ENCODE peak calls at places on chromosomes 11 and 22, in eight cellular contexts. W is tibial nerve, Z is neural progenitor cell, V is A549, G is mammary epithelial cell, K is PC-9, U is OCI-LY7, H is body of pancreas. R is an unnamed sample.

GRCh38 chr11:57480409-57481137 is 20.2 kb downstream of the RTN4RL2 start:
- DNase-seq in V (peak), Z (peak), G (peak), H (peak), K (peak), U (peak), W (peak), R (no peak)

GRCh38 chr11:62604460-62605130 is 2.9 kb upstream of the MTA2 start:
- DNase-seq in W (no peak), G (no peak), U (no peak), Z (peak), H (no peak), K (no peak), V (no peak), R (no peak)

GRCh38 chr11:9039194-9039593 is 35.4 kb upstream of the NRIP3 start:
- DNase-seq in U (no peak), G (peak), W (no peak), Z (no peak), V (no peak), K (peak), H (no peak), R (no peak)

GRCh38 chr22:42330953-42331525 is 60.6 kb upstream of the TCF20 start:
- DNase-seq in Z (peak), W (no peak), H (peak), V (no peak), K (no peak), U (peak), G (no peak), R (no peak)

GRCh38 chr11:66317766-66318575 is 1.1 kb upstream of the CD248 start:
- DNase-seq in G (peak), V (no peak), U (peak), K (no peak), W (peak), Z (peak), H (peak), R (peak)

GRCh38 chr11:117824571-117825537 is at the start of gene FXYD2:
- DNase-seq in Z (no peak), V (no peak), W (peak), G (no peak), U (no peak), H (peak), K (no peak), R (no peak)

GRCh38 chr11:34731596-34731995 is 110.7 kb downstream of the EHF start:
- DNase-seq in V (no peak), K (no peak), W (no peak), H (no peak), Z (no peak), U (no peak), G (no peak), R (no peak)

GRCh38 chr11:79437274-79437980 is 3.4 kb downstream of the TENM4 start:
- DNase-seq in U (no peak), G (peak), Z (peak), K (no peak), H (peak), V (no peak), W (peak), R (no peak)

GRCh38 chr11:32722255-32722654 is 72.2 kb downstream of the CCDC73 start:
- DNase-seq in W (no peak), K (no peak), U (no peak), Z (no peak), G (peak), V (no peak), H (no peak), R (no peak)

GRCh38 chr11:34860034-34860433 is 56.1 kb downstream of the APIP start:
- DNase-seq in G (peak), H (no peak), U (no peak), K (no peak), V (no peak), W (no peak), Z (no peak), R (no peak)

GRCh38 chr11:31089117-31089516 is 280.4 kb downstream of the DCDC1 start:
- DNase-seq in K (no peak), V (no peak), G (no peak), Z (no peak), U (no peak), H (no peak), W (no peak), R (no peak)

GRCh38 chr11:19673924-19674390 is 38.7 kb upstream of the NAV2 start:
- DNase-seq in H (peak), Z (peak), K (no peak), V (no peak), W (peak), G (no peak), U (no peak), R (no peak)

GRCh38 chr11:87851827-87852226 is 323.4 kb downstream of the RAB38 start:
- DNase-seq in Z (no peak), U (no peak), G (no peak), K (no peak), H (no peak), V (no peak), W (no peak), R (no peak)

GRCh38 chr11:103222801-103223200 is 113.6 kb downstream of the DYNC2H1 start:
- DNase-seq in H (peak), U (no peak), Z (no peak), V (no peak), W (no peak), G (no peak), K (no peak), R (no peak)

GRCh38 chr22:48496987-48497650 is 1330.6 kb downstream of the BRD1 start:
- DNase-seq in G (no peak), V (no peak), W (no peak), K (peak), Z (peak), U (no peak), H (no peak), R (no peak)

GRCh38 chr11:86673055-86673843 is 833 bp upstream of the ME3 start:
- DNase-seq in H (no peak), W (no peak), K (peak), Z (no peak), U (no peak), V (no peak), G (no peak), R (no peak)

GRCh38 chr11:75334402-75334891 is 17.0 kb downstream of the ARRB1 start:
- DNase-seq in G (no peak), H (no peak), U (no peak), Z (no peak), K (peak), W (no peak), V (no peak), R (no peak)

GRCh38 chr11:122556605-122557004 is 98.9 kb upstream of the UBASH3B start:
- DNase-seq in W (no peak), G (no peak), V (no peak), K (no peak), H (no peak), Z (peak), U (no peak), R (no peak)

GRCh38 chr22:33210129-33210784 is 152.1 kb upstream of the SYN3 start:
- DNase-seq in Z (peak), K (no peak), G (peak), W (no peak), U (peak), H (peak), V (peak), R (no peak)

GRCh38 chr22:17655289-17655688 is 16.7 kb downstream of the BCL2L13 start:
- DNase-seq in W (no peak), K (no peak), V (no peak), Z (no peak), U (no peak), H (no peak), G (no peak), R (no peak)

GRCh38 chr11:121500275-121500674 is 47.5 kb upstream of the SORL1-AS1 start:
- DNase-seq in K (no peak), G (no peak), W (no peak), V (no peak), H (no peak), Z (no peak), U (no peak), R (no peak)

GRCh38 chr11:61294717-61295595 is at the start of gene VWCE:
- DNase-seq in G (peak), H (peak), V (peak), U (peak), W (peak), Z (peak), K (no peak), R (no peak)

GRCh38 chr11:2750601-2751522 is 51.1 kb upstream of the KCNQ1OT1 start:
- DNase-seq in U (no peak), G (no peak), W (no peak), V (no peak), K (no peak), H (no peak), Z (peak), R (no peak)

GRCh38 chr11:65894034-65894591 is 3.6 kb downstream of the CCDC85B start:
- DNase-seq in H (no peak), W (no peak), K (no peak), V (no peak), G (no peak), Z (no peak), U (peak), R (no peak)

GRCh38 chr22:23207786-23208325 is 27.5 kb downstream of the BCR start:
- DNase-seq in Z (no peak), G (no peak), U (peak), V (no peak), H (peak), K (no peak), W (no peak), R (no peak)

GRCh38 chr11:71232364-71232763 is 20.0 kb downstream of the SHANK2 start:
- DNase-seq in W (no peak), K (no peak), U (no peak), H (no peak), G (no peak), V (no peak), Z (no peak), R (no peak)

GRCh38 chr22:46731246-46732040 is 6.6 kb downstream of the CERK start:
- DNase-seq in Z (peak), W (no peak), H (peak), U (no peak), K (no peak), G (peak), V (no peak), R (no peak)

GRCh38 chr11:10984742-10985141 is 126.9 kb upstream of the ZBED5 start:
- DNase-seq in H (no peak), Z (no peak), G (no peak), V (no peak), K (no peak), U (no peak), W (no peak), R (no peak)
- TF ChIP-seq CTCF in H (no peak), Z (no peak), G (no peak), V (no peak), K (no peak), U (no peak), W (no peak), R (no peak)

DNA sequence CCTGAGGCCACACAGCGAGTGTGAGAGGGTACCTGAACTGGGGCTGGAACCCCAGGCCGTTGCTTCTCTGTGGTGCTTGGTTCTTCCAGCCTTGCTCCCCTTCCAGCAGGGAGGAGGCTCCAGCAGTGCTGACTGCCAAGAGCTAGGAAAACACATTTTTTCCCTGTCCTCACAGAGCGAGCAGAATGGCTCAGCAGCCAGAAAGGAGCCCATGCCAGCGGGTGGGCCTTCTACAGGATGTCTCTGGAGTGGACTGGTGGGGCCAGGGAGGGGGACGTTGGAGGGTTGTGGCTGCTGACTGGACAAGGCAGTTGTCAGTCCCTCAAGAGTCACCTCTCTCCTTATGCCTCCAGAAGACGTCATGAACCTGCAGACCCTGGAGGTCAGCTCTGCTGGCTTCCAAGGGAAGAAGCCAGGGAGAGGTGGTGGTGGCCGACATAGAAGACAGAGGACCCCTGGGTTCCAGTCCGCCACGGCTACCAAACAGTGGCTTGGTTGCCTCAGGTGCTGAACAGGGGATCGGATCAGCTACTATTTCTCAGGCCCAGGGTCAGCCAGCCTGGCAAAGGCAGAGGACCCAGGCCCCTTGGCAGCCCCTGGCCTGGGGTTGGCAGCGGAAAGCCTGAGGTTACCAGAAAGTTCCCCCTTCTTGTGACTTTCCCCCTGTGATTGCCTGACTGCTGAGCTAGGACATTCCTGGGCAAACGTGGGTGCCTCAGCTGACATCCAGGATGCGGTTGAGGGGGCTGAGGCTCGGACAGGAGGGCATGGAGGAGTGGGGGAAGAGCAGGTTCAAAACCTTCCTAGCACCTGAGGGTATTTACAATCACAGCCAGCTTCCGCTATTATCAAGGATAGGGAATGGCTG is 3.7 kb downstream of the MAFF start:
- DNase-seq in U (no peak), V (no peak), Z (no peak), W (peak), K (no peak), G (no peak), H (peak), R (peak)
- H3K4me3 ChIP-seq in U (no peak), V (no peak), Z (no peak), W (no peak), K (no peak), G (no peak), H (no peak), R (peak)

GRCh38 chr11:45802531-45803317 is 2.2 kb upstream of the SLC35C1 start:
- DNase-seq in G (no peak), H (no peak), K (no peak), W (no peak), Z (no peak), V (no peak), U (no peak), R (no peak)

GRCh38 chr11:45806072-45806933 is 1.4 kb downstream of the SLC35C1 start:
- DNase-seq in K (no peak), G (no peak), H (peak), V (no peak), Z (no peak), U (no peak), W (no peak), R (no peak)

GRCh38 chr11:45805305-45806071 is 539 bp downstream of the SLC35C1 start:
- DNase-seq in G (peak), W (no peak), K (peak), H (peak), Z (peak), V (peak), U (no peak), R (no peak)

GRCh38 chr11:45804806-45805304 is at the start of gene SLC35C1:
- DNase-seq in H (peak), W (peak), U (peak), K (peak), V (peak), G (peak), Z (peak), R (peak)

DNA sequence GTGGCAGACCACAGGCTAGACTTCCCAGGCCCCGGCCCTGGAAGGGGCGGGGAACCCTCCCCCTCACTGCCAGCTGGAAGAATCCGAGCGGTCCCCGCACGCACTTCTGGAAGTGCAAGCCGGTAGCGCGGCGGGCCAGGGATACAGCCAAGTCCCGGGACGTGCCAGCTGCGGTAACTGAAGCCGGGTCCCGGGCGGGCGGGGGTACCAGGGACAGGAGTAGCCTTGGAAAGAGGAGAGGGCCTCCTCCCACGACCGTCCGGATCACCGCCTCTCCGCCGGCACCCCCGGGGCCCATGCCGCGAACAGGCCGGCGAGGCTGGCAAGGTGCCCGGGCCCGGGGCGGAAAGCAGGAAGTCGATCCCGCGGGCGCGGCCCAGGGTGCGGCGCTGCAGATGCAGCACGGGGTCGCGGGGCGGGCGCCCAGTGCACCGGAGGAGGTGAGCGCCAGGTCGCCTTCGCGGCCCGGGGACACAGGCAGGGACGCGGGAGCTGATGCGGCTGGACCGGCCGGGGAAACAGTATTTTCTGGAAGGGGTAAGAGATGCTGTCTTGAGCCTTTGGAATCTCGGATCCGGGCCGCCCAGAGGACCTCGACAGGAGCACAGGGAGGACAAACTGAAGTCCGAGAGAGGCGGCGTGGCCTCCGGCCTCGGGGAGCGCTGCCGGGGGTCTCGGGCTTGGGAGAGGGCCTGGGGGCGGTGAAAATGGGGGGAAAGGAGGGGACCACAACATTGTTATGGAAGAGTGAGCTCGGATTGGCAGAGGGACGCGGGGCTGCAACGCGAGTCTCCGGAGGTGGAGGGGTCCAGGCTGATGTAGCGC is 756 bp upstream of the SLC35C1 start:
- DNase-seq in V (peak), U (peak), W (peak), K (peak), G (peak), H (peak), Z (peak), R (no peak)
- TF ChIP-seq CTCF in V (no peak), U (peak), W (no peak), K (peak), G (no peak), H (no peak), Z (peak), R (no peak)

GRCh38 chr11:46615756-46616155 is 1.3 kb downstream of the HARBI1 start:
- DNase-seq in U (no peak), Z (no peak), G (no peak), K (no peak), V (no peak), H (no peak), W (no peak), R (no peak)
- H3K4me3 ChIP-seq in U (peak), Z (no peak), G (no peak), K (peak), V (no peak), H (no peak), W (no peak), R (no peak)

DNA sequence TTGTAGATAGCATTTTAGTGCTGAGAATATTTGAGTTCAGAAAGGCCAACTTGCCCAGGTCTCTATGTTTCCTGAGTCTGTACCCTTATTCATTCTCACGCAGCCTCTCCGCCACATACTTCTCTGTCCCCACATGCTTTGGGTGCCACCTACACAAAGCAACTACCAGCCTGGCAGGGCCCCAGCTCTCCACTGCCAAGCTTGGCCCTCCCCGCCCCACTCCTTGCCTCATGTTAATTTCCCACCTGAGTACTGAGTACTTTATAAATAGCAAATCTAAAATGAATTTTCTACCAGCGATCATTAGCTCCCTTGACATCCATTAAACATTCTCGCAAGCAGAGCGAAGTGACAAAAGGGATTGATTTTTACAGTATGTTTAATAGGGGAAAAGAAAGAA is 20.7 kb downstream of the NTM start:
- DNase-seq in Z (no peak), W (no peak), G (no peak), H (peak), K (no peak), U (no peak), V (no peak), R (no peak)
- TF ChIP-seq CTCF in Z (no peak), W (no peak), G (no peak), H (no peak), K (no peak), U (no peak), V (no peak), R (no peak)

GRCh38 chr11:95668113-95668512 is 121.5 kb downstream of the FAM76B start:
- DNase-seq in G (no peak), Z (no peak), K (no peak), U (no peak), W (no peak), H (no peak), V (no peak), R (no peak)
- H3K4me3 ChIP-seq in G (no peak), Z (no peak), K (no peak), U (no peak), W (no peak), H (no peak), V (no peak), R (no peak)